ENCODE peak calls at places on chromosomes 5 and 9, in nine cellular contexts. D is globus pallidus; O is T47D; I is renal cortical epithelial cell; P is nucleus accumbens; C is T-helper 1 cell; J is effector CD4-positive, alpha-beta T cell; M is iris pigment epithelial cell; H is NCI-H1092 treated with DMSO at 0.1 percent for 48 hours. A is an unnamed sample.

GRCh38 chr9:35616681-35617459 is 1.3 kb downstream of the CD72 start:
- DNase-seq in D (peak), O (no peak), I (peak), P (no peak), C (peak), J (peak), M (peak), H (no peak), A (peak)

GRCh38 chr5:36653046-36653445 is 46.6 kb downstream of the SLC1A3 start:
- DNase-seq in D (no peak), O (no peak), I (no peak), P (no peak), C (no peak), J (no peak), M (no peak), H (no peak), A (no peak)

GRCh38 chr9:6759114-6759977 is 1.6 kb downstream of the KDM4C start:
- DNase-seq in D (no peak), O (no peak), I (peak), P (no peak), C (no peak), J (peak), M (peak), H (no peak), A (no peak)

GRCh38 chr5:57834829-57835554 is 352.4 kb upstream of the ACTBL2 start:
- DNase-seq in D (no peak), O (no peak), I (peak), P (no peak), C (no peak), J (no peak), M (peak), H (no peak), A (no peak)

GRCh38 chr5:21802100-21802499 is 1051.0 kb downstream of the CDH12 start:
- DNase-seq in D (no peak), O (no peak), I (no peak), P (no peak), C (no peak), J (no peak), M (no peak), H (no peak), A (no peak)

GRCh38 chr5:142012792-142013388 is at the start of gene GNPDA1:
- DNase-seq in D (peak), O (peak), I (peak), P (peak), C (peak), J (peak), M (peak), H (peak), A (peak)

GRCh38 chr5:67063791-67064190 is 132.8 kb downstream of the CD180 start:
- DNase-seq in D (no peak), O (no peak), I (no peak), P (no peak), C (no peak), J (no peak), M (peak), H (no peak), A (no peak)

GRCh38 chr5:170641589-170642031 is 137.8 kb downstream of the KCNIP1 start:
- DNase-seq in D (no peak), O (no peak), I (no peak), P (no peak), C (no peak), J (no peak), M (no peak), H (no peak), A (no peak)

GRCh38 chr5:141172381-141173204 is at the start of gene PCDHB7:
- DNase-seq in D (peak), O (peak), I (no peak), P (no peak), C (no peak), J (no peak), M (peak), H (peak), A (no peak)

GRCh38 chr5:16819522-16820167 is 116.4 kb downstream of the MYO10 start:
- DNase-seq in D (no peak), O (no peak), I (peak), P (no peak), C (no peak), J (no peak), M (peak), H (no peak), A (no peak)

GRCh38 chr9:21796768-21797167 is 5.7 kb upstream of the MTAP start:
- DNase-seq in D (no peak), O (no peak), I (peak), P (no peak), C (no peak), J (no peak), M (peak), H (no peak), A (no peak)

GRCh38 chr5:153523196-153523595 is 32.7 kb downstream of the GRIA1 start:
- DNase-seq in D (no peak), O (no peak), I (peak), P (no peak), C (no peak), J (no peak), M (peak), H (no peak), A (no peak)

GRCh38 chr5:172004824-172005237 is 1.6 kb downstream of the FBXW11 start:
- DNase-seq in D (no peak), O (no peak), I (no peak), P (no peak), C (no peak), J (no peak), M (no peak), H (no peak), A (no peak)

GRCh38 chr9:72362118-72362531 is 2.9 kb downstream of the ZFAND5 start:
- DNase-seq in D (peak), O (no peak), I (peak), P (no peak), C (no peak), J (no peak), M (peak), H (no peak), A (no peak)

GRCh38 chr9:99076483-99077171 is 28.3 kb upstream of the TGFBR1 start:
- DNase-seq in D (peak), O (no peak), I (no peak), P (no peak), C (no peak), J (peak), M (no peak), H (no peak), A (no peak)

GRCh38 chr5:128684951-128685350 is 146.9 kb upstream of the FBN2 start:
- DNase-seq in D (no peak), O (no peak), I (no peak), P (no peak), C (no peak), J (no peak), M (peak), H (no peak), A (no peak)

GRCh38 chr5:98454904-98455303 is 318.6 kb upstream of the RGMB start:
- DNase-seq in D (peak), O (no peak), I (peak), P (no peak), C (no peak), J (no peak), M (peak), H (peak), A (no peak)

GRCh38 chr5:36689225-36689624 is 82.8 kb downstream of the SLC1A3 start:
- DNase-seq in D (no peak), O (no peak), I (no peak), P (no peak), C (no peak), J (no peak), M (no peak), H (no peak), A (no peak)

GRCh38 chr9:16352232-16352631 is 518.2 kb downstream of the BNC2 start:
- DNase-seq in D (no peak), O (no peak), I (no peak), P (no peak), C (no peak), J (no peak), M (no peak), H (no peak), A (no peak)

GRCh38 chr5:43117092-43117491 is 3.6 kb upstream of the ZNF131 start:
- DNase-seq in D (no peak), O (no peak), I (no peak), P (no peak), C (no peak), J (no peak), M (no peak), H (no peak), A (no peak)

GRCh38 chr5:82448374-82448773 is 170.2 kb upstream of the RPS23 start:
- DNase-seq in D (no peak), O (no peak), I (no peak), P (no peak), C (no peak), J (no peak), M (no peak), H (no peak), A (no peak)

GRCh38 chr5:176530406-176530982 is 6.7 kb downstream of the RNF44 start:
- DNase-seq in D (no peak), O (no peak), I (no peak), P (no peak), C (no peak), J (no peak), M (no peak), H (no peak), A (peak)

GRCh38 chr9:120689860-120690259 is 24.4 kb downstream of the MEGF9 start:
- DNase-seq in D (peak), O (no peak), I (peak), P (no peak), C (no peak), J (no peak), M (peak), H (peak), A (no peak)

GRCh38 chr5:54109931-54110330 is 200.4 kb downstream of the ARL15 start:
- DNase-seq in D (no peak), O (no peak), I (no peak), P (no peak), C (no peak), J (no peak), M (no peak), H (no peak), A (no peak)

GRCh38 chr5:5883116-5883515 is 460.6 kb downstream of the ICE1 start:
- DNase-seq in D (no peak), O (no peak), I (no peak), P (no peak), C (no peak), J (no peak), M (no peak), H (no peak), A (no peak)

GRCh38 chr5:40446910-40447309 is 232.8 kb upstream of the PTGER4 start:
- DNase-seq in D (no peak), O (no peak), I (peak), P (no peak), C (no peak), J (no peak), M (peak), H (no peak), A (no peak)

GRCh38 chr5:16179511-16179935 is at the start of gene MARCHF11:
- DNase-seq in D (no peak), O (no peak), I (no peak), P (no peak), C (no peak), J (no peak), M (no peak), H (peak), A (no peak)

A was measured in sciatic nerve.